ENCODE peak calls at places on chromosomes 3 and 15, in eight cellular contexts. O is PC-3; T is endodermal cell; M is CD4-positive, alpha-beta memory T cell; G is NB4; E is bronchial epithelial cell; L is fibroblast of mammary gland; I is mesendoderm. H is an unnamed sample.

GRCh38 chr3:66665021-66665695 is 164.3 kb upstream of the LRIG1 start:
- DNase-seq in O (no peak), T (no peak), M (no peak), G (no peak), E (no peak), L (no peak), I (no peak), H (no peak)

GRCh38 chr3:119557874-119558264 is 1.5 kb downstream of the CD80 start:
- DNase-seq in O (no peak), T (no peak), M (no peak), G (no peak), E (no peak), L (no peak), I (no peak), H (no peak)

GRCh38 chr3:123804676-123805075 is 79.5 kb downstream of the MYLK start:
- DNase-seq in O (no peak), T (no peak), M (no peak), G (no peak), E (no peak), L (no peak), I (peak; percentile 68), H (no peak)

GRCh38 chr3:58617338-58617761 is 40.2 kb upstream of the FAM107A start:
- DNase-seq in O (no peak), T (no peak), M (no peak), G (no peak), E (no peak), L (no peak), I (peak; percentile 68), H (no peak)

GRCh38 chr15:89002281-89002761 is 85.9 kb upstream of the ABHD2 start:
- DNase-seq in O (peak; percentile 55), T (no peak), M (no peak), G (peak; percentile 82), E (no peak), L (peak; percentile 87), I (no peak), H (no peak)

GRCh38 chr3:196835081-196835480 is 32.6 kb upstream of the SENP5 start:
- DNase-seq in O (no peak), T (no peak), M (no peak), G (no peak), E (no peak), L (no peak), I (no peak), H (no peak)

GRCh38 chr3:14128724-14129123 is 3.9 kb downstream of the TMEM43 start:
- DNase-seq in O (no peak), T (no peak), M (no peak), G (no peak), E (no peak), L (no peak), I (no peak), H (no peak)

GRCh38 chr3:79767194-79767952 is 425 bp downstream of the ROBO1 start:
- DNase-seq in O (peak; percentile 27), T (peak; percentile 72), M (no peak), G (no peak), E (no peak), L (no peak), I (peak; percentile 57), H (no peak)

DNA sequence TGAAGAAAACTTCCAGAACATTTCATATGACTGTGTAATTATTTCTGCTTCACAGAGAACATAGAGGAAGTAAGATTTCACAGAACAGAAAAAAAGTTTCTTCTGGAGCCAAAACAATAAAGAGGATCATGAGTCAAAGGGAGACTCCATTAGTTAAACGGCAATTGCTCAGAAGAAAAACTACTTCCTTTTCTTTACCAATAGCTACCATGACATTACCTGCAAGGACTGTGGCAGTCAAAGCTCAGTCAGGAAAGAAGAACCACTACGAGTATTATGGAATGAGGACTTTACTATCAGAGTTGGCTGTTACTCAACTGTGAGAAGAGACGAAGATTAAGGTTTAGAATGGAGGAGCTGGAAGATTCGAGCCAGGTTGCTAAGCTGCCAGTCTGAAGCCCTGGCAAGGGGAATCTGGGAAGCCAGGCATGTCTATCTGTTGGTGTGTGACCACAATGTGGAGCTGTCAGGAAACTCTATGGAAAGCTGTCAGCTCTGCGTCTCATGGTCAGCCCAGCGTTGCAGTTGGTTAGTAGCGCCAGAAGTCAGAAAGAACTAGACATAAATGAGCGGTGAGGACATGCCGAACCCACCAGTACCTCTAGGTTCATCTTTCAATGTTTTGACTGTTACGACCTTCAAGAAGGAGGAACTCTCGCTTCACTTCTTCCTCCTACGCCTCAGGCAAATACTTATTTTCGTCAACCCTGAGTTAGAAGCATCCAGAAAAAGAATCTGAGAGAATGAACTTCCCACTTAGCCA is 604.3 kb downstream of the FGF12 start:
- DNase-seq in O (no peak), T (no peak), M (no peak), G (peak; percentile 1), E (no peak), L (no peak), I (no peak), H (no peak)
- H3K4me3 ChIP-seq in O (no peak overlapping the region), T (no peak overlapping the region), M (no peak overlapping the region), G (no peak overlapping the region), E (no peak overlapping the region), L (no peak overlapping the region), I (no peak overlapping the region), H (no peak overlapping the region)

GRCh38 chr3:106004841-106005240 is 136.0 kb upstream of the CBLB start:
- DNase-seq in O (no peak), T (no peak), M (no peak), G (no peak), E (no peak), L (no peak), I (no peak), H (no peak)

GRCh38 chr3:106006001-106006400 is 137.2 kb upstream of the CBLB start:
- DNase-seq in O (peak; percentile 62), T (no peak), M (no peak), G (no peak), E (peak; percentile 96), L (peak; percentile 99), I (peak; percentile 31), H (no peak)

GRCh38 chr3:106001923-106002322 is 133.1 kb upstream of the CBLB start:
- DNase-seq in O (no peak), T (no peak), M (no peak), G (no peak), E (no peak), L (no peak), I (no peak), H (no peak)

GRCh38 chr3:106006571-106006970 is 137.8 kb upstream of the CBLB start:
- DNase-seq in O (no peak), T (no peak), M (no peak), G (no peak), E (no peak), L (no peak), I (no peak), H (no peak)

DNA sequence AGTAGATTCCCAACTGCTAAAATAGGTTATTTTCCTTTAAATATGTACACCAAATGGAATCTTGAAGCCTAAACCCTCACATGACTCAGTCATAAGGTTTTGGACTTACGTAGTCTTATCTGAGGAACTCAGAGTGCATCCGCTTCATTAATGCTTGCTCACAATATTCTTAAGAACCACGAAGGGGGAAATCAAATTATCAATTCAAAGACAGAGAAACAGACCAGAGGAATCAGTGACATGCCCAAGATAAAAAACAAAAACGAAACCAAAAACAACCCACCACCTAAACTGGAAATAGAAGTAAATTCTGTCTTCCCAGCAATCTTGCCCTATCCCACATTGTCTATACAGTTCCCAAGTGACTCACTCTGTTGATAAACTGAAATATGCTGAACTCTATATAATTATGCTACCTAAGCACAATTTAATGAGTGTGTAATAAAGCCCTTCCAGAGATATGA is 135.4 kb upstream of the CBLB start:
- DNase-seq in O (peak; percentile 41), T (no peak), M (peak; percentile 10), G (no peak), E (peak; percentile 80), L (peak; percentile 89), I (no peak), H (no peak)
- H3K4me3 ChIP-seq in O (peak overlapping the region; percentile 37), T (no peak overlapping the region), M (peak overlapping the region; percentile 7), G (no peak overlapping the region), E (no peak overlapping the region), L (peak overlapping the region; percentile 18), I (no peak overlapping the region), H (no peak overlapping the region)

DNA sequence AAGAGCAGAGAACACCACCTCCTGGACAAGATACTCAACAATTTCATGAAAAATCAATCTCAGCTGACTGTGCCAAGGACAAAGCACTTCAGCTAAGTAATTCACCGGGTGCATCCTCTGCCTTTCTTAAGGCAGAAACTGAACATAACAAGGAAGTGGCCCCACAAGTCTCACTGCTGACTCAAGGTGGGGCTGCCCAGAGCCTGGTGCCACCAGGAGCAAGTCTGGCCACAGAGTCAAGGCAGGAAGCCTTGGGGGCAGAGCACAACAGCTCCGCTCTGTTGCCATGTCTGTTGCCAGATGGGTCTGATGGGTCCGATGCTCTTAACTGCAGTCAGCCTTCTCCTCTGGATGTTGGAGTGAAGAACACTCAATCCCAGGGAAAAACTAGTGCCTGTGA is 200.5 kb downstream of the AKAP13 start:
- DNase-seq in O (no peak), T (no peak), M (peak; percentile 44), G (no peak), E (no peak), L (peak; percentile 11), I (no peak), H (peak; percentile 58)
- H3K4me3 ChIP-seq in O (no peak overlapping the region), T (no peak overlapping the region), M (peak overlapping the region; percentile 29), G (no peak overlapping the region), E (no peak overlapping the region), L (no peak overlapping the region), I (no peak overlapping the region), H (no peak overlapping the region)

DNA sequence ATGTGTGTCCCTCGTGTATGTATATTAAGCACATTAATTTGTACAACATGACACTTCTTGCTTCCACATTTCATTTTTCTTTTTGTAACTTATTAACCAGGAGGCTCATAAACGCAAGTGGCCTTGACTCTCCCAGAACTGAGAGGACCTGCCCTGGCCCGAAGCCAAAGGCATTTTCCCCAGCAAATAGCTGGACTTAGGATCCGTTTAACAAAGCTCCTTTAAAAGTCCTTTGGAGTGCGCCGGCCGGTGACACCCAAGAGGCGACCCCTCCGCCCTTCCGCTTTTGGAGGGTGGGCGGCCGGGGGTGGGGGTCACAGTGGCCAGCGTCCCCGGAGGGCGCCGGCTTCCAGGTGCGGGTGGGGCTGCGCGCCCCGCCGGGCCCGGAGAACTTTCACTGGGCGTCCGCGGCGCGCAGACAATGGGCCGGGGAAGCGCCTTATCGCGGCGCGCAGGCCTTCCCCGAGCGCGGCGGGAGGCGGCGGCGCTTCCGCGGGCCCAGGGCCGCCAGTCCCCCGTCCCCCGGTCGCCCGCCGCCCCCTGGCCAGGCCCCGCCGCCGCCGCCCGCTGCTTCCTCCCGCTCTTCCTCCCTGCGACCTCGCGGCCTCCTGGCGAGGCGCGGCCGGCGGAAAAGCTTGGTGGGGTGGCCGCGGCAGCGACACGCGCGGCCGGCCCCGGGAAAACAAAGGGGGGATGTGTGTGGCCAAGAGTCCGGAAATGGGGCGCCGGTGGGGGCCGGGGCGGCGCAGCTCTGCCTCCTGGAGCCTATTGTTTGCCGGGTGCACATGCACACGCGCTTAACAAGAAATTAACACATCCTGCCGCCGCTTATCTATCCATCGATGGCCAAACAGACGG is 613.4 kb downstream of the MCTP2 start:
- DNase-seq in O (no peak), T (peak; percentile 84), M (no peak), G (no peak), E (peak; percentile 13), L (no peak), I (peak; percentile 93), H (no peak)
- H3K4me3 ChIP-seq in O (no peak overlapping the region), T (peak overlapping the region; percentile 56), M (no peak overlapping the region), G (no peak overlapping the region), E (peak overlapping the region; percentile 33), L (no peak overlapping the region), I (no peak overlapping the region), H (no peak overlapping the region)

DNA sequence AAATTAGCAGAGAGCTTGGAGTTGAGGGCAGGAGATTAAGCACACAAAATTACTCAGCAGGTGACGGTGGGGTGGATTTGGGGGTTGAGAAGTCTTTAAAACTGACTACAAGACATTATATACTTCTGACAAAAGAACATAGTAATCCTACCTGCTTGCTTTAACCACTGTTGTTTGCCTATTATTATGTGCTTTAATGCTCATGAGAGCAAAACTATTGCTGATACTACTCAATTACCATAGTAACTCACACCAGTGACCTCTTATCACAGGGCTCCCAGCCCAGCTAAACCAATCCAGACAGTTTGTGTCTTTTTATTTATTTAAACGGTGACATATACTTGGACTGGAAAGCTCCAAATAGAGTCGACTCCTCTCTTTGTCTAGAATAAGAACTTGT is 42.8 kb upstream of the FEZF2 start:
- DNase-seq in O (no peak), T (no peak), M (no peak), G (no peak), E (no peak), L (no peak), I (no peak), H (no peak)
- H3K4me3 ChIP-seq in O (no peak overlapping the region), T (no peak overlapping the region), M (no peak overlapping the region), G (no peak overlapping the region), E (no peak overlapping the region), L (no peak overlapping the region), I (no peak overlapping the region), H (no peak overlapping the region)